ENCODE peak calls at places on chromosomes 4 and X, in ten cellular contexts. One of them, this sample, is unnamed.

GRCh38 chr4:168839758-168840385 is 170.2 kb downstream of the CBR4 start:
- DNase-seq in psoas muscle: no peak
- DNase-seq in lower lobe of right lung: no peak
- DNase-seq in fibroblast of lung: peak; percentile 90
- DNase-seq in CD8-positive, alpha-beta T cell: no peak
- DNase-seq in breast epithelium: no peak
- DNase-seq in tibial artery: no peak
- DNase-seq in CD4-positive, alpha-beta T cell: no peak
- DNase-seq in upper lobe of left lung: no peak
- DNase-seq in H9: no peak
- DNase-seq in this sample: no peak

GRCh38 chr4:8646296-8647093 is 53.9 kb downstream of the CPZ start:
- DNase-seq in psoas muscle: no peak
- DNase-seq in lower lobe of right lung: no peak
- DNase-seq in fibroblast of lung: no peak
- DNase-seq in CD8-positive, alpha-beta T cell: no peak
- DNase-seq in breast epithelium: no peak
- DNase-seq in tibial artery: no peak
- DNase-seq in CD4-positive, alpha-beta T cell: no peak
- DNase-seq in upper lobe of left lung: peak; percentile 71
- DNase-seq in H9: no peak
- DNase-seq in this sample: no peak

GRCh38 chr4:75939890-75940691 is 722 bp downstream of the NAAA start:
- DNase-seq in psoas muscle: peak; percentile 88
- DNase-seq in lower lobe of right lung: peak; percentile 85
- DNase-seq in fibroblast of lung: peak; percentile 47
- DNase-seq in CD8-positive, alpha-beta T cell: peak; percentile 66
- DNase-seq in breast epithelium: peak; percentile 38
- DNase-seq in tibial artery: peak; percentile 76
- DNase-seq in CD4-positive, alpha-beta T cell: peak; percentile 51
- DNase-seq in upper lobe of left lung: peak; percentile 93
- DNase-seq in H9: peak; percentile 84
- DNase-seq in this sample: peak; percentile 51

GRCh38 chr4:99117876-99118693 is 26.0 kb downstream of the ADH4 start:
- DNase-seq in psoas muscle: no peak
- DNase-seq in lower lobe of right lung: no peak
- DNase-seq in fibroblast of lung: peak; percentile 63
- DNase-seq in CD8-positive, alpha-beta T cell: no peak
- DNase-seq in breast epithelium: no peak
- DNase-seq in tibial artery: no peak
- DNase-seq in CD4-positive, alpha-beta T cell: no peak
- DNase-seq in upper lobe of left lung: no peak
- DNase-seq in H9: no peak
- DNase-seq in this sample: no peak

GRCh38 chr4:82839624-82840023 is 41.0 kb upstream of the SCD5 start:
- DNase-seq in psoas muscle: no peak
- DNase-seq in lower lobe of right lung: no peak
- DNase-seq in fibroblast of lung: no peak
- DNase-seq in CD8-positive, alpha-beta T cell: no peak
- DNase-seq in breast epithelium: no peak
- DNase-seq in tibial artery: no peak
- DNase-seq in CD4-positive, alpha-beta T cell: no peak
- DNase-seq in upper lobe of left lung: no peak
- DNase-seq in H9: no peak
- DNase-seq in this sample: no peak

GRCh38 chr4:24664956-24665355 is 80.6 kb upstream of the DHX15 start:
- DNase-seq in psoas muscle: no peak
- DNase-seq in lower lobe of right lung: no peak
- DNase-seq in fibroblast of lung: peak; percentile 67
- DNase-seq in CD8-positive, alpha-beta T cell: no peak
- DNase-seq in breast epithelium: peak; percentile 40
- DNase-seq in tibial artery: no peak
- DNase-seq in CD4-positive, alpha-beta T cell: no peak
- DNase-seq in upper lobe of left lung: no peak
- DNase-seq in H9: no peak
- DNase-seq in this sample: no peak

GRCh38 chr4:129429566-129430339 is 333.8 kb downstream of the C4orf33 start:
- DNase-seq in psoas muscle: no peak
- DNase-seq in lower lobe of right lung: no peak
- DNase-seq in fibroblast of lung: no peak
- DNase-seq in CD8-positive, alpha-beta T cell: no peak
- DNase-seq in breast epithelium: no peak
- DNase-seq in tibial artery: no peak
- DNase-seq in CD4-positive, alpha-beta T cell: no peak
- DNase-seq in upper lobe of left lung: no peak
- DNase-seq in H9: no peak
- DNase-seq in this sample: no peak

GRCh38 chr4:183905593-183906485 is 732 bp downstream of the STOX2 start:
- DNase-seq in psoas muscle: peak; percentile 65
- DNase-seq in lower lobe of right lung: peak; percentile 56
- DNase-seq in fibroblast of lung: peak; percentile 47
- DNase-seq in CD8-positive, alpha-beta T cell: no peak
- DNase-seq in breast epithelium: no peak
- DNase-seq in tibial artery: peak; percentile 28
- DNase-seq in CD4-positive, alpha-beta T cell: no peak
- DNase-seq in upper lobe of left lung: peak; percentile 89
- DNase-seq in H9: peak; percentile 95
- DNase-seq in this sample: no peak

GRCh38 chr4:123783091-123783765 is 386.6 kb downstream of the SPRY1 start:
- DNase-seq in psoas muscle: no peak
- DNase-seq in lower lobe of right lung: no peak
- DNase-seq in fibroblast of lung: peak; percentile 66
- DNase-seq in CD8-positive, alpha-beta T cell: no peak
- DNase-seq in breast epithelium: no peak
- DNase-seq in tibial artery: no peak
- DNase-seq in CD4-positive, alpha-beta T cell: no peak
- DNase-seq in upper lobe of left lung: no peak
- DNase-seq in H9: no peak
- DNase-seq in this sample: no peak

GRCh38 chr4:158018831-158019230 is 154.0 kb downstream of the GASK1B start:
- DNase-seq in psoas muscle: no peak
- DNase-seq in lower lobe of right lung: no peak
- DNase-seq in fibroblast of lung: no peak
- DNase-seq in CD8-positive, alpha-beta T cell: no peak
- DNase-seq in breast epithelium: no peak
- DNase-seq in tibial artery: no peak
- DNase-seq in CD4-positive, alpha-beta T cell: no peak
- DNase-seq in upper lobe of left lung: no peak
- DNase-seq in H9: no peak
- DNase-seq in this sample: no peak

GRCh38 chr4:1365271-1366178 is 18.5 kb downstream of the UVSSA start:
- DNase-seq in psoas muscle: peak; percentile 17
- DNase-seq in lower lobe of right lung: peak; percentile 79
- DNase-seq in fibroblast of lung: no peak
- DNase-seq in CD8-positive, alpha-beta T cell: no peak
- DNase-seq in breast epithelium: peak; percentile 75
- DNase-seq in tibial artery: no peak
- DNase-seq in CD4-positive, alpha-beta T cell: peak; percentile 4
- DNase-seq in upper lobe of left lung: peak; percentile 82
- DNase-seq in H9: peak; percentile 61
- DNase-seq in this sample: no peak

GRCh38 chr4:98516042-98516440 is 142.4 kb downstream of the TSPAN5 start:
- DNase-seq in psoas muscle: no peak
- DNase-seq in lower lobe of right lung: no peak
- DNase-seq in fibroblast of lung: peak; percentile 82
- DNase-seq in CD8-positive, alpha-beta T cell: no peak
- DNase-seq in breast epithelium: no peak
- DNase-seq in tibial artery: no peak
- DNase-seq in CD4-positive, alpha-beta T cell: no peak
- DNase-seq in upper lobe of left lung: no peak
- DNase-seq in H9: no peak
- DNase-seq in this sample: no peak

GRCh38 chrX:144334577-144334976 is 450.7 kb downstream of the UBE2NL start:
- DNase-seq in psoas muscle: no peak
- DNase-seq in lower lobe of right lung: no peak
- DNase-seq in fibroblast of lung: no peak
- DNase-seq in CD8-positive, alpha-beta T cell: no peak
- DNase-seq in breast epithelium: no peak
- DNase-seq in tibial artery: no peak
- DNase-seq in CD4-positive, alpha-beta T cell: no peak
- DNase-seq in upper lobe of left lung: no peak
- DNase-seq in H9: peak; percentile 42
- DNase-seq in this sample: no peak

GRCh38 chrX:872090-872489 is 241.5 kb downstream of the SHOX start:
- DNase-seq in psoas muscle: no peak
- DNase-seq in lower lobe of right lung: no peak
- DNase-seq in fibroblast of lung: no peak
- DNase-seq in CD8-positive, alpha-beta T cell: no peak
- DNase-seq in breast epithelium: no peak
- DNase-seq in tibial artery: no peak
- DNase-seq in CD4-positive, alpha-beta T cell: no peak
- DNase-seq in upper lobe of left lung: no peak
- DNase-seq in H9: no peak
- DNase-seq in this sample: no peak

GRCh38 chrX:38156838-38157237 is 63.8 kb downstream of the SRPX start:
- DNase-seq in psoas muscle: no peak
- DNase-seq in lower lobe of right lung: no peak
- DNase-seq in fibroblast of lung: peak; percentile 5
- DNase-seq in CD8-positive, alpha-beta T cell: no peak
- DNase-seq in breast epithelium: no peak
- DNase-seq in tibial artery: no peak
- DNase-seq in CD4-positive, alpha-beta T cell: no peak
- DNase-seq in upper lobe of left lung: no peak
- DNase-seq in H9: no peak
- DNase-seq in this sample: no peak

GRCh38 chr4:23368081-23368697 is 521.7 kb downstream of the PPARGC1A start:
- DNase-seq in psoas muscle: no peak
- DNase-seq in lower lobe of right lung: no peak
- DNase-seq in fibroblast of lung: peak; percentile 8
- DNase-seq in CD8-positive, alpha-beta T cell: no peak
- DNase-seq in breast epithelium: no peak
- DNase-seq in tibial artery: no peak
- DNase-seq in CD4-positive, alpha-beta T cell: no peak
- DNase-seq in upper lobe of left lung: no peak
- DNase-seq in H9: peak; percentile 75
- DNase-seq in this sample: no peak
- TF ChIP-seq CTCF in psoas muscle: peak; percentile 66
- TF ChIP-seq CTCF in lower lobe of right lung: peak; percentile 21
- TF ChIP-seq CTCF in fibroblast of lung: no peak
- TF ChIP-seq CTCF in CD8-positive, alpha-beta T cell: no peak
- TF ChIP-seq CTCF in breast epithelium: no peak
- TF ChIP-seq CTCF in tibial artery: no peak
- TF ChIP-seq CTCF in CD4-positive, alpha-beta T cell: no peak
- TF ChIP-seq CTCF in upper lobe of left lung: no peak
- TF ChIP-seq CTCF in H9: peak; percentile 78
- TF ChIP-seq CTCF in this sample: no peak

GRCh38 chrX:34653811-34654210 is 3.3 kb downstream of the TMEM47 start:
- DNase-seq in psoas muscle: no peak
- DNase-seq in lower lobe of right lung: no peak
- DNase-seq in fibroblast of lung: peak; percentile 44
- DNase-seq in CD8-positive, alpha-beta T cell: no peak
- DNase-seq in breast epithelium: no peak
- DNase-seq in tibial artery: no peak
- DNase-seq in CD4-positive, alpha-beta T cell: no peak
- DNase-seq in upper lobe of left lung: no peak
- DNase-seq in H9: no peak
- DNase-seq in this sample: no peak
- H3K27ac ChIP-seq in psoas muscle: peak overlapping the region; percentile 82
- H3K27ac ChIP-seq in lower lobe of right lung: peak overlapping the region; percentile 46
- H3K27ac ChIP-seq in fibroblast of lung: peak overlapping the region; percentile 2
- H3K27ac ChIP-seq in CD8-positive, alpha-beta T cell: no peak overlapping the region
- H3K27ac ChIP-seq in breast epithelium: peak overlapping the region; percentile 53
- H3K27ac ChIP-seq in tibial artery: peak overlapping the region; percentile 78
- H3K27ac ChIP-seq in CD4-positive, alpha-beta T cell: no peak overlapping the region
- H3K27ac ChIP-seq in upper lobe of left lung: peak overlapping the region; percentile 77
- H3K27ac ChIP-seq in H9: no peak overlapping the region
- H3K27ac ChIP-seq in this sample: no peak overlapping the region

GRCh38 chr4:145868637-145869409 is 69.8 kb downstream of the ZNF827 start:
- DNase-seq in psoas muscle: no peak
- DNase-seq in lower lobe of right lung: no peak
- DNase-seq in fibroblast of lung: peak; percentile 12
- DNase-seq in CD8-positive, alpha-beta T cell: no peak
- DNase-seq in breast epithelium: no peak
- DNase-seq in tibial artery: no peak
- DNase-seq in CD4-positive, alpha-beta T cell: no peak
- DNase-seq in upper lobe of left lung: no peak
- DNase-seq in H9: no peak
- DNase-seq in this sample: no peak
- TF ChIP-seq CTCF in psoas muscle: no peak
- TF ChIP-seq CTCF in lower lobe of right lung: no peak
- TF ChIP-seq CTCF in fibroblast of lung: no peak
- TF ChIP-seq CTCF in CD8-positive, alpha-beta T cell: no peak
- TF ChIP-seq CTCF in breast epithelium: no peak
- TF ChIP-seq CTCF in tibial artery: no peak
- TF ChIP-seq CTCF in CD4-positive, alpha-beta T cell: no peak
- TF ChIP-seq CTCF in upper lobe of left lung: no peak
- TF ChIP-seq CTCF in H9: peak; percentile 23
- TF ChIP-seq CTCF in this sample: no peak

GRCh38 chrX:41148553-41148952 is 63.3 kb downstream of the USP9X start:
- DNase-seq in psoas muscle: no peak
- DNase-seq in lower lobe of right lung: no peak
- DNase-seq in fibroblast of lung: peak; percentile 61
- DNase-seq in CD8-positive, alpha-beta T cell: no peak
- DNase-seq in breast epithelium: no peak
- DNase-seq in tibial artery: no peak
- DNase-seq in CD4-positive, alpha-beta T cell: no peak
- DNase-seq in upper lobe of left lung: no peak
- DNase-seq in H9: no peak
- DNase-seq in this sample: no peak
- H3K27ac ChIP-seq in psoas muscle: no peak overlapping the region
- H3K27ac ChIP-seq in lower lobe of right lung: no peak overlapping the region
- H3K27ac ChIP-seq in fibroblast of lung: peak overlapping the region; percentile 23
- H3K27ac ChIP-seq in CD8-positive, alpha-beta T cell: no peak overlapping the region
- H3K27ac ChIP-seq in breast epithelium: no peak overlapping the region
- H3K27ac ChIP-seq in tibial artery: no peak overlapping the region
- H3K27ac ChIP-seq in CD4-positive, alpha-beta T cell: no peak overlapping the region
- H3K27ac ChIP-seq in upper lobe of left lung: no peak overlapping the region
- H3K27ac ChIP-seq in H9: no peak overlapping the region
- H3K27ac ChIP-seq in this sample: no peak overlapping the region

DNA sequence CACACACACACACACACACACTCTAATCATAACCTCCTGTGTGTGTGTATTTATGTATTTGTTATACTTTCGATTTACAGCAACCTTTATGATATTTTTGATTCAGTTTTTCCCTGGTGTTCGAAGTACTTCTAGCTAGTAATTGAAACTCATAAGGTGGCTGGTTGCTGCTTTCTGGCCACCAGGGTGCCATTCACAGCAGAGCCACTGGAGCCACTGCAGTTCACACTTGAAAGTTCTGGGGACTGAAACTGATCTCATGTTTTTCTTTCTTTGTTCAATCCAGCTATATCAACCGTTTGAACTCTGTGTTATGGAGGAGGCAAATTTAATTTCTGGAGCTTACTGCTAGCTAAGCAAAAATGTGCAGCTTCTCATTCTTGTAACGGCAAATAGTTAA is 419.4 kb downstream of the ADGRL3 start:
- DNase-seq in psoas muscle: no peak
- DNase-seq in lower lobe of right lung: no peak
- DNase-seq in fibroblast of lung: no peak
- DNase-seq in CD8-positive, alpha-beta T cell: no peak
- DNase-seq in breast epithelium: no peak
- DNase-seq in tibial artery: no peak
- DNase-seq in CD4-positive, alpha-beta T cell: no peak
- DNase-seq in upper lobe of left lung: no peak
- DNase-seq in H9: peak; percentile 35
- DNase-seq in this sample: no peak
- TF ChIP-seq CTCF in psoas muscle: no peak
- TF ChIP-seq CTCF in lower lobe of right lung: no peak
- TF ChIP-seq CTCF in fibroblast of lung: no peak
- TF ChIP-seq CTCF in CD8-positive, alpha-beta T cell: no peak
- TF ChIP-seq CTCF in breast epithelium: no peak
- TF ChIP-seq CTCF in tibial artery: peak; percentile 42
- TF ChIP-seq CTCF in CD4-positive, alpha-beta T cell: no peak
- TF ChIP-seq CTCF in upper lobe of left lung: no peak
- TF ChIP-seq CTCF in H9: peak; percentile 54
- TF ChIP-seq CTCF in this sample: no peak